ENCODE peak calls at places on chromosomes 13 and 19, in ten cellular contexts. One of them, this sample, is unnamed.
A peak's percentile ranks its signal among the peaks of the same experiment; 100 is the strongest.

GRCh38 chr19:8017808-8018207 is 12.4 kb upstream of the ELAVL1 start:
- DNase-seq in effector memory CD4-positive, alpha-beta T cell: no peak
- DNase-seq in SK-N-SH: no peak
- DNase-seq in lower leg skin: no peak
- DNase-seq in tibial nerve: no peak
- DNase-seq in skeletal muscle cell: no peak
- DNase-seq in heart right ventricle: no peak
- DNase-seq in AG04450: no peak
- DNase-seq in gastrocnemius medialis: no peak
- DNase-seq in GM06990: no peak
- DNase-seq in this sample: no peak

GRCh38 chr13:80574113-80574512 is 233.2 kb upstream of the SPRY2 start:
- DNase-seq in effector memory CD4-positive, alpha-beta T cell: no peak
- DNase-seq in SK-N-SH: no peak
- DNase-seq in lower leg skin: no peak
- DNase-seq in tibial nerve: no peak
- DNase-seq in skeletal muscle cell: no peak
- DNase-seq in heart right ventricle: no peak
- DNase-seq in AG04450: no peak
- DNase-seq in gastrocnemius medialis: no peak
- DNase-seq in GM06990: no peak
- DNase-seq in this sample: no peak

GRCh38 chr13:53159439-53159838 is 130.8 kb downstream of the OLFM4 start:
- DNase-seq in effector memory CD4-positive, alpha-beta T cell: no peak
- DNase-seq in SK-N-SH: no peak
- DNase-seq in lower leg skin: no peak
- DNase-seq in tibial nerve: no peak
- DNase-seq in skeletal muscle cell: no peak
- DNase-seq in heart right ventricle: no peak
- DNase-seq in AG04450: no peak
- DNase-seq in gastrocnemius medialis: no peak
- DNase-seq in GM06990: no peak
- DNase-seq in this sample: no peak

GRCh38 chr13:109652536-109652935 is 133.8 kb downstream of the IRS2 start:
- DNase-seq in effector memory CD4-positive, alpha-beta T cell: no peak
- DNase-seq in SK-N-SH: no peak
- DNase-seq in lower leg skin: no peak
- DNase-seq in tibial nerve: no peak
- DNase-seq in skeletal muscle cell: peak; percentile 55
- DNase-seq in heart right ventricle: no peak
- DNase-seq in AG04450: no peak
- DNase-seq in gastrocnemius medialis: no peak
- DNase-seq in GM06990: no peak
- DNase-seq in this sample: no peak

GRCh38 chr19:8046569-8047165 is 5.9 kb upstream of the CCL25 start:
- DNase-seq in effector memory CD4-positive, alpha-beta T cell: no peak
- DNase-seq in SK-N-SH: no peak
- DNase-seq in lower leg skin: no peak
- DNase-seq in tibial nerve: no peak
- DNase-seq in skeletal muscle cell: no peak
- DNase-seq in heart right ventricle: no peak
- DNase-seq in AG04450: no peak
- DNase-seq in gastrocnemius medialis: no peak
- DNase-seq in GM06990: no peak
- DNase-seq in this sample: no peak

GRCh38 chr19:14974488-14974887 is 5.2 kb downstream of the SLC1A6 start:
- DNase-seq in effector memory CD4-positive, alpha-beta T cell: no peak
- DNase-seq in SK-N-SH: no peak
- DNase-seq in lower leg skin: peak; percentile 15
- DNase-seq in tibial nerve: no peak
- DNase-seq in skeletal muscle cell: no peak
- DNase-seq in heart right ventricle: no peak
- DNase-seq in AG04450: no peak
- DNase-seq in gastrocnemius medialis: no peak
- DNase-seq in GM06990: no peak
- DNase-seq in this sample: no peak

GRCh38 chr19:43474986-43475705 is 9.7 kb upstream of the LYPD3 start:
- DNase-seq in effector memory CD4-positive, alpha-beta T cell: peak; percentile 95
- DNase-seq in SK-N-SH: peak; percentile 99
- DNase-seq in lower leg skin: peak; percentile 99
- DNase-seq in tibial nerve: peak; percentile 91
- DNase-seq in skeletal muscle cell: peak; percentile 69
- DNase-seq in heart right ventricle: peak; percentile 96
- DNase-seq in AG04450: peak; percentile 88
- DNase-seq in gastrocnemius medialis: peak; percentile 75
- DNase-seq in GM06990: peak; percentile 80
- DNase-seq in this sample: peak; percentile 90

GRCh38 chr13:99403458-99403971 is 96.3 kb upstream of the GPR183 start:
- DNase-seq in effector memory CD4-positive, alpha-beta T cell: peak; percentile 19
- DNase-seq in SK-N-SH: no peak
- DNase-seq in lower leg skin: peak; percentile 77
- DNase-seq in tibial nerve: no peak
- DNase-seq in skeletal muscle cell: no peak
- DNase-seq in heart right ventricle: no peak
- DNase-seq in AG04450: no peak
- DNase-seq in gastrocnemius medialis: no peak
- DNase-seq in GM06990: no peak
- DNase-seq in this sample: no peak

GRCh38 chr13:45396548-45397095 is 21.6 kb downstream of the SLC25A30 start:
- DNase-seq in effector memory CD4-positive, alpha-beta T cell: no peak
- DNase-seq in SK-N-SH: no peak
- DNase-seq in lower leg skin: no peak
- DNase-seq in tibial nerve: no peak
- DNase-seq in skeletal muscle cell: no peak
- DNase-seq in heart right ventricle: no peak
- DNase-seq in AG04450: no peak
- DNase-seq in gastrocnemius medialis: no peak
- DNase-seq in GM06990: no peak
- DNase-seq in this sample: no peak

GRCh38 chr13:33153421-33154381 is 131.9 kb downstream of the STARD13 start:
- DNase-seq in effector memory CD4-positive, alpha-beta T cell: no peak
- DNase-seq in SK-N-SH: no peak
- DNase-seq in lower leg skin: peak; percentile 86
- DNase-seq in tibial nerve: no peak
- DNase-seq in skeletal muscle cell: no peak
- DNase-seq in heart right ventricle: peak; percentile 73
- DNase-seq in AG04450: no peak
- DNase-seq in gastrocnemius medialis: no peak
- DNase-seq in GM06990: no peak
- DNase-seq in this sample: no peak

GRCh38 chr19:16920816-16921529 is 32.2 kb downstream of the F2RL3 start:
- DNase-seq in effector memory CD4-positive, alpha-beta T cell: no peak
- DNase-seq in SK-N-SH: no peak
- DNase-seq in lower leg skin: no peak
- DNase-seq in tibial nerve: no peak
- DNase-seq in skeletal muscle cell: peak; percentile 28
- DNase-seq in heart right ventricle: no peak
- DNase-seq in AG04450: peak; percentile 67
- DNase-seq in gastrocnemius medialis: no peak
- DNase-seq in GM06990: no peak
- DNase-seq in this sample: no peak

GRCh38 chr13:95154441-95154886 is 146.8 kb downstream of the ABCC4 start:
- DNase-seq in effector memory CD4-positive, alpha-beta T cell: no peak
- DNase-seq in SK-N-SH: no peak
- DNase-seq in lower leg skin: no peak
- DNase-seq in tibial nerve: no peak
- DNase-seq in skeletal muscle cell: no peak
- DNase-seq in heart right ventricle: no peak
- DNase-seq in AG04450: no peak
- DNase-seq in gastrocnemius medialis: no peak
- DNase-seq in GM06990: no peak
- DNase-seq in this sample: no peak

GRCh38 chr19:12034196-12034595 is 1.3 kb downstream of the ZNF433 start:
- DNase-seq in effector memory CD4-positive, alpha-beta T cell: no peak
- DNase-seq in SK-N-SH: no peak
- DNase-seq in lower leg skin: no peak
- DNase-seq in tibial nerve: no peak
- DNase-seq in skeletal muscle cell: no peak
- DNase-seq in heart right ventricle: no peak
- DNase-seq in AG04450: no peak
- DNase-seq in gastrocnemius medialis: no peak
- DNase-seq in GM06990: no peak
- DNase-seq in this sample: no peak

GRCh38 chr19:35995655-35995993 is 636 bp downstream of the SDHAF1 start:
- DNase-seq in effector memory CD4-positive, alpha-beta T cell: no peak
- DNase-seq in SK-N-SH: peak; percentile 67
- DNase-seq in lower leg skin: peak; percentile 89
- DNase-seq in tibial nerve: no peak
- DNase-seq in skeletal muscle cell: no peak
- DNase-seq in heart right ventricle: peak; percentile 29
- DNase-seq in AG04450: no peak
- DNase-seq in gastrocnemius medialis: no peak
- DNase-seq in GM06990: peak; percentile 63
- DNase-seq in this sample: no peak

GRCh38 chr19:49390131-49390977 is 2.3 kb downstream of the KASH5 start:
- DNase-seq in effector memory CD4-positive, alpha-beta T cell: no peak
- DNase-seq in SK-N-SH: no peak
- DNase-seq in lower leg skin: no peak
- DNase-seq in tibial nerve: no peak
- DNase-seq in skeletal muscle cell: no peak
- DNase-seq in heart right ventricle: no peak
- DNase-seq in AG04450: no peak
- DNase-seq in gastrocnemius medialis: no peak
- DNase-seq in GM06990: no peak
- DNase-seq in this sample: no peak

GRCh38 chr19:1261863-1262686 is 7.1 kb upstream of the CIRBP start:
- DNase-seq in effector memory CD4-positive, alpha-beta T cell: peak; percentile 60
- DNase-seq in SK-N-SH: no peak
- DNase-seq in lower leg skin: peak; percentile 95
- DNase-seq in tibial nerve: peak; percentile 41
- DNase-seq in skeletal muscle cell: no peak
- DNase-seq in heart right ventricle: peak; percentile 64
- DNase-seq in AG04450: no peak
- DNase-seq in gastrocnemius medialis: no peak
- DNase-seq in GM06990: no peak
- DNase-seq in this sample: no peak

GRCh38 chr19:3095375-3096191 is 1.4 kb downstream of the GNA11 start:
- DNase-seq in effector memory CD4-positive, alpha-beta T cell: peak; percentile 26
- DNase-seq in SK-N-SH: no peak
- DNase-seq in lower leg skin: no peak
- DNase-seq in tibial nerve: no peak
- DNase-seq in skeletal muscle cell: no peak
- DNase-seq in heart right ventricle: peak; percentile 45
- DNase-seq in AG04450: no peak
- DNase-seq in gastrocnemius medialis: no peak
- DNase-seq in GM06990: peak; percentile 52
- DNase-seq in this sample: no peak

GRCh38 chr19:41328157-41328817 is 18.3 kb downstream of the CCDC97 start:
- DNase-seq in effector memory CD4-positive, alpha-beta T cell: no peak
- DNase-seq in SK-N-SH: no peak
- DNase-seq in lower leg skin: no peak
- DNase-seq in tibial nerve: no peak
- DNase-seq in skeletal muscle cell: no peak
- DNase-seq in heart right ventricle: no peak
- DNase-seq in AG04450: no peak
- DNase-seq in gastrocnemius medialis: no peak
- DNase-seq in GM06990: no peak
- DNase-seq in this sample: no peak
- H3K4me3 ChIP-seq in effector memory CD4-positive, alpha-beta T cell: peak overlapping the region; percentile 16
- H3K4me3 ChIP-seq in SK-N-SH: no peak overlapping the region
- H3K4me3 ChIP-seq in lower leg skin: no peak overlapping the region
- H3K4me3 ChIP-seq in tibial nerve: no peak overlapping the region
- H3K4me3 ChIP-seq in skeletal muscle cell: no peak overlapping the region
- H3K4me3 ChIP-seq in heart right ventricle: peak overlapping the region; percentile 49
- H3K4me3 ChIP-seq in AG04450: no peak overlapping the region
- H3K4me3 ChIP-seq in gastrocnemius medialis: peak overlapping the region; percentile 49
- H3K4me3 ChIP-seq in GM06990: peak overlapping the region; percentile 72
- H3K4me3 ChIP-seq in this sample: no peak overlapping the region

GRCh38 chr13:41015920-41016319 is 3.2 kb downstream of the ELF1 start:
- DNase-seq in effector memory CD4-positive, alpha-beta T cell: no peak
- DNase-seq in SK-N-SH: no peak
- DNase-seq in lower leg skin: no peak
- DNase-seq in tibial nerve: no peak
- DNase-seq in skeletal muscle cell: no peak
- DNase-seq in heart right ventricle: no peak
- DNase-seq in AG04450: no peak
- DNase-seq in gastrocnemius medialis: no peak
- DNase-seq in GM06990: no peak
- DNase-seq in this sample: no peak
- H3K4me3 ChIP-seq in effector memory CD4-positive, alpha-beta T cell: peak overlapping the region; percentile 43
- H3K4me3 ChIP-seq in SK-N-SH: no peak overlapping the region
- H3K4me3 ChIP-seq in lower leg skin: no peak overlapping the region
- H3K4me3 ChIP-seq in tibial nerve: no peak overlapping the region
- H3K4me3 ChIP-seq in skeletal muscle cell: no peak overlapping the region
- H3K4me3 ChIP-seq in heart right ventricle: no peak overlapping the region
- H3K4me3 ChIP-seq in AG04450: no peak overlapping the region
- H3K4me3 ChIP-seq in gastrocnemius medialis: no peak overlapping the region
- H3K4me3 ChIP-seq in GM06990: peak overlapping the region; percentile 68
- H3K4me3 ChIP-seq in this sample: no peak overlapping the region

GRCh38 chr19:33064778-33065550 is at the start of gene RHPN2:
- DNase-seq in effector memory CD4-positive, alpha-beta T cell: no peak
- DNase-seq in SK-N-SH: peak; percentile 96
- DNase-seq in lower leg skin: no peak
- DNase-seq in tibial nerve: peak; percentile 22
- DNase-seq in skeletal muscle cell: no peak
- DNase-seq in heart right ventricle: peak; percentile 33
- DNase-seq in AG04450: no peak
- DNase-seq in gastrocnemius medialis: no peak
- DNase-seq in GM06990: peak; percentile 73
- DNase-seq in this sample: no peak

GRCh38 chr19:33064117-33064777 is 441 bp downstream of the RHPN2 start:
- DNase-seq in effector memory CD4-positive, alpha-beta T cell: no peak
- DNase-seq in SK-N-SH: peak; percentile 84
- DNase-seq in lower leg skin: no peak
- DNase-seq in tibial nerve: no peak
- DNase-seq in skeletal muscle cell: no peak
- DNase-seq in heart right ventricle: no peak
- DNase-seq in AG04450: no peak
- DNase-seq in gastrocnemius medialis: no peak
- DNase-seq in GM06990: peak; percentile 42
- DNase-seq in this sample: no peak

GRCh38 chr19:33063356-33064116 is 1.2 kb downstream of the RHPN2 start:
- DNase-seq in effector memory CD4-positive, alpha-beta T cell: no peak
- DNase-seq in SK-N-SH: peak; percentile 57
- DNase-seq in lower leg skin: no peak
- DNase-seq in tibial nerve: no peak
- DNase-seq in skeletal muscle cell: no peak
- DNase-seq in heart right ventricle: peak; percentile 17
- DNase-seq in AG04450: no peak
- DNase-seq in gastrocnemius medialis: no peak
- DNase-seq in GM06990: peak; percentile 19
- DNase-seq in this sample: no peak

GRCh38 chr19:33060586-33060985 is 4.1 kb downstream of the RHPN2 start:
- DNase-seq in effector memory CD4-positive, alpha-beta T cell: no peak
- DNase-seq in SK-N-SH: no peak
- DNase-seq in lower leg skin: no peak
- DNase-seq in tibial nerve: no peak
- DNase-seq in skeletal muscle cell: no peak
- DNase-seq in heart right ventricle: no peak
- DNase-seq in AG04450: no peak
- DNase-seq in gastrocnemius medialis: no peak
- DNase-seq in GM06990: no peak
- DNase-seq in this sample: no peak

GRCh38 chr19:33062902-33063301 is 1.8 kb downstream of the RHPN2 start:
- DNase-seq in effector memory CD4-positive, alpha-beta T cell: no peak
- DNase-seq in SK-N-SH: no peak
- DNase-seq in lower leg skin: no peak
- DNase-seq in tibial nerve: no peak
- DNase-seq in skeletal muscle cell: no peak
- DNase-seq in heart right ventricle: no peak
- DNase-seq in AG04450: no peak
- DNase-seq in gastrocnemius medialis: no peak
- DNase-seq in GM06990: no peak
- DNase-seq in this sample: no peak
- H3K4me3 ChIP-seq in effector memory CD4-positive, alpha-beta T cell: no peak overlapping the region
- H3K4me3 ChIP-seq in SK-N-SH: no peak overlapping the region
- H3K4me3 ChIP-seq in lower leg skin: no peak overlapping the region
- H3K4me3 ChIP-seq in tibial nerve: no peak overlapping the region
- H3K4me3 ChIP-seq in skeletal muscle cell: no peak overlapping the region
- H3K4me3 ChIP-seq in heart right ventricle: peak overlapping the region; percentile 64
- H3K4me3 ChIP-seq in AG04450: no peak overlapping the region
- H3K4me3 ChIP-seq in gastrocnemius medialis: no peak overlapping the region
- H3K4me3 ChIP-seq in GM06990: no peak overlapping the region
- H3K4me3 ChIP-seq in this sample: peak overlapping the region; percentile 58

GRCh38 chr13:112711528-112712265 is 21.9 kb downstream of the ATP11A start:
- DNase-seq in effector memory CD4-positive, alpha-beta T cell: no peak
- DNase-seq in SK-N-SH: no peak
- DNase-seq in lower leg skin: peak; percentile 95
- DNase-seq in tibial nerve: peak; percentile 80
- DNase-seq in skeletal muscle cell: peak; percentile 92
- DNase-seq in heart right ventricle: peak; percentile 88
- DNase-seq in AG04450: peak; percentile 96
- DNase-seq in gastrocnemius medialis: peak; percentile 80
- DNase-seq in GM06990: no peak
- DNase-seq in this sample: peak; percentile 64
- H3K4me3 ChIP-seq in effector memory CD4-positive, alpha-beta T cell: no peak overlapping the region
- H3K4me3 ChIP-seq in SK-N-SH: peak overlapping the region; percentile 35
- H3K4me3 ChIP-seq in lower leg skin: no peak overlapping the region
- H3K4me3 ChIP-seq in tibial nerve: no peak overlapping the region
- H3K4me3 ChIP-seq in skeletal muscle cell: peak overlapping the region; percentile 27
- H3K4me3 ChIP-seq in heart right ventricle: peak overlapping the region; percentile 37
- H3K4me3 ChIP-seq in AG04450: peak overlapping the region; percentile 55
- H3K4me3 ChIP-seq in gastrocnemius medialis: peak overlapping the region; percentile 34
- H3K4me3 ChIP-seq in GM06990: no peak overlapping the region
- H3K4me3 ChIP-seq in this sample: no peak overlapping the region